ENCODE peak calls at places on chromosomes 5 and 9, in four cellular contexts. A is right lobe of liver, Y is upper lobe of right lung, M is fibroblast of lung. L is an unnamed sample.

GRCh38 chr5:34053133-34053532 is 10.1 kb upstream of the C1QTNF3 start:
- DNase-seq in M (peak), Y (no peak), A (no peak), L (no peak)

GRCh38 chr5:53430618-53431252 is 49.7 kb upstream of the FST start:
- DNase-seq in Y (no peak), A (no peak), M (peak), L (no peak)

GRCh38 chr9:24932785-24933184 is 387.1 kb upstream of the IZUMO3 start:
- DNase-seq in Y (no peak), A (no peak), M (no peak), L (no peak)

GRCh38 chr5:166499452-166500240 is 1791.8 kb upstream of the WWC1 start:
- DNase-seq in Y (no peak), A (no peak), M (peak), L (no peak)

GRCh38 chr5:132753135-132753987 is 6.1 kb downstream of the CCNI2 start:
- DNase-seq in A (no peak), M (no peak), Y (no peak), L (no peak)

GRCh38 chr5:91957671-91958070 is 574.6 kb upstream of the ARRDC3 start:
- DNase-seq in Y (no peak), M (peak), A (no peak), L (no peak)

GRCh38 chr9:80485420-80485819 is 913.7 kb downstream of the TLE4 start:
- DNase-seq in Y (no peak), M (no peak), A (no peak), L (no peak)

GRCh38 chr9:37422289-37423104 is at the start of gene GRHPR:
- DNase-seq in Y (peak), A (peak), M (peak), L (peak)

GRCh38 chr9:79432485-79432884 is 139.3 kb upstream of the TLE4 start:
- DNase-seq in Y (no peak), A (no peak), M (no peak), L (no peak)

GRCh38 chr9:1173211-1173610 is 123.1 kb downstream of the DMRT2 start:
- DNase-seq in Y (peak), A (no peak), M (no peak), L (no peak)

GRCh38 chr9:75814667-75815066 is 75.8 kb upstream of the PCSK5 start:
- DNase-seq in A (no peak), Y (no peak), M (no peak), L (no peak)

GRCh38 chr9:87498046-87498815 is 564 bp downstream of the DAPK1 start:
- DNase-seq in A (peak), M (peak), Y (peak), L (peak)

GRCh38 chr5:116532762-116533525 is 41.7 kb downstream of the SEMA6A start:
- DNase-seq in A (no peak), Y (no peak), M (peak), L (no peak)

GRCh38 chr5:122292357-122292756 is 19.7 kb upstream of the SNCAIP start:
- DNase-seq in M (no peak), Y (no peak), A (no peak), L (no peak)

GRCh38 chr5:37554938-37555337 is 175.8 kb downstream of the WDR70 start:
- DNase-seq in M (no peak), Y (no peak), A (no peak), L (no peak)

GRCh38 chr5:84260939-84261338 is 123.7 kb downstream of the EDIL3 start:
- DNase-seq in M (no peak), Y (no peak), A (no peak), L (no peak)

GRCh38 chr9:76453785-76454184 is 5.2 kb upstream of the GCNT1 start:
- DNase-seq in M (peak), Y (no peak), A (no peak), L (no peak)

GRCh38 chr5:142486581-142486980 is 161.8 kb upstream of the SPRY4 start:
- DNase-seq in Y (no peak), M (peak), A (no peak), L (no peak)

GRCh38 chr9:77014597-77015263 is 4.7 kb upstream of the FOXB2 start:
- DNase-seq in M (no peak), Y (no peak), A (no peak), L (no peak)

GRCh38 chr5:97501965-97502305 is 318.9 kb upstream of the RIOK2 start:
- DNase-seq in M (peak), Y (no peak), A (no peak), L (no peak)

GRCh38 chr9:120646943-120647342 is 67.0 kb upstream of the CDK5RAP2 start:
- DNase-seq in M (no peak), Y (no peak), A (no peak), L (no peak)

GRCh38 chr5:139746691-139747582 is 48.7 kb upstream of the PSD2 start:
- DNase-seq in M (peak), Y (no peak), A (no peak), L (peak)

GRCh38 chr5:31671339-31671741 is 32.4 kb downstream of the PDZD2 start:
- DNase-seq in A (no peak), M (peak), Y (no peak), L (no peak)

GRCh38 chr9:98064623-98065392 is 8.3 kb downstream of the NANS start:
- DNase-seq in M (no peak), A (no peak), Y (no peak), L (no peak)

GRCh38 chr5:173627860-173628392 is 11.5 kb upstream of the BOD1 start:
- DNase-seq in A (peak), M (no peak), Y (no peak), L (no peak)

DNA sequence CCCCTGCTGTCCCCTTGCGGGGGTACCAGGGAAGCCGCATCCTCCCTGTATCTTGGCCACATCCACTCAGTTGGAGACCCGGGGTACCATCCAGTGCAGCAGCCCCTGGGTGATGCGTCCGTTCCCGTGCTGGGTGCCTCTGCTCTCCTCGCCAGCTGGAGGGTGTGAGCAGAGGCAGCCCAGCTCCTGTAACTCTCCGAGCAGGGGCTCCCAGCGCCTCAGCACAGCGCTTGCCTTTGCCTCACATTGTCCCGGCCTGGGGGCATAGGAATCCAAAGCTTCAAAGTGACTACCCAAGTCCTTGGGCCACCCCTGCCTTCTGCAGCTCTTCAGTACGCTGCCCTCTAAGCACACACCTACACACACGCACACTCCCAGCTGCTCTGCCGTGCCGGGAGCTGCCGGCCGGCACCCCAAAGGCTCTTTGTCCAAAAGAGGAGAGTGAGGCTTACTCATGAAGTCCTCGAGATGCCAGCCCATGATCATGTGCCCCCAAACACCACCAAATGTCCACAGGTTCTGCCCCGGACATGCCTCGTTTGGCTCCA is 733 bp downstream of the ANGPTL2 start:
- DNase-seq in A (no peak), Y (no peak), M (peak), L (no peak)
- H3K4me3 ChIP-seq in A (peak), Y (peak), M (peak), L (no peak)

GRCh38 chr9:134381262-134381661 is 55.0 kb downstream of the RXRA start:
- DNase-seq in M (no peak), A (no peak), Y (no peak), L (no peak)
- H3K27ac ChIP-seq in M (no peak), A (peak), Y (no peak), L (no peak)

GRCh38 chr9:131274674-131275331 is 1.5 kb downstream of the FAM78A start:
- DNase-seq in Y (peak), M (no peak), A (peak), L (no peak)
- H3K4me3 ChIP-seq in Y (peak), M (no peak), A (peak), L (peak)

DNA sequence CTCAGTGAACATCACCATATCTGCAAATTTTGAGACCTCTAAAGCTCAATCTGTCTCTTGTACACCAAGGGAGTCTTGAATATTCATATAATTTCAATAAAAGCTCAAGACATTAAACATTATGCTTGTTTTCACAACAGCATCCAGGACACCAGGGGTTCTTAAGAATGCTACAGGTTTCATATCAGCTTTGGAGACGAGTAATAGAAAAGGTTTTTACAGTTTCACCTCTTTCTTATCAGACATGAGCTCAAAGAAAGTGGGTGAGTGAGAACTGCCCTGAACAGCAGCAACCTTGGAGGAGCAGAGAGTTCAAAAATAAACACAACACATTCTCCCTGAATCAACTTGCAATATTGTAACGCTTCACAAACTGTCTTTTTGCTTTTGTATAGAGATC is 535.5 kb downstream of the PDE4D start:
- DNase-seq in Y (no peak), M (no peak), A (no peak), L (no peak)
- H3K27ac ChIP-seq in Y (no peak), M (no peak), A (no peak), L (no peak)

GRCh38 chr9:14308751-14309140 is 5.2 kb downstream of the NFIB start:
- DNase-seq in M (peak), Y (no peak), A (no peak), L (no peak)
- H3K4me3 ChIP-seq in M (no peak), Y (peak), A (no peak), L (no peak)

GRCh38 chr5:134029156-134029555 is 24.4 kb upstream of the VDAC1 start:
- DNase-seq in Y (no peak), A (no peak), M (peak), L (no peak)
- H3K27ac ChIP-seq in Y (no peak), A (no peak), M (peak), L (no peak)

GRCh38 chr9:16322849-16323248 is 547.6 kb downstream of the BNC2 start:
- DNase-seq in M (no peak), A (no peak), Y (no peak), L (no peak)

GRCh38 chr9:16318516-16319060 is 551.9 kb downstream of the BNC2 start:
- DNase-seq in Y (no peak), A (no peak), M (no peak), L (no peak)

GRCh38 chr9:16321461-16322119 is 548.9 kb downstream of the BNC2 start:
- DNase-seq in Y (no peak), A (no peak), M (peak), L (no peak)

GRCh38 chr9:16319646-16320045 is 550.8 kb downstream of the BNC2 start:
- DNase-seq in Y (no peak), M (no peak), A (no peak), L (no peak)

GRCh38 chr9:16320338-16320902 is 550.0 kb downstream of the BNC2 start:
- DNase-seq in M (no peak), Y (no peak), A (no peak), L (no peak)
- H3K4me3 ChIP-seq in M (no peak), Y (no peak), A (no peak), L (no peak)

GRCh38 chr9:128420651-128421473 is at the start of gene CERCAM:
- DNase-seq in A (no peak), M (peak), Y (peak), L (peak)

GRCh38 chr9:128421474-128422010 is 885 bp downstream of the CERCAM start:
- DNase-seq in A (no peak), Y (no peak), M (peak), L (no peak)

GRCh38 chr9:128422783-128423150 is 2.1 kb downstream of the CERCAM start:
- DNase-seq in A (no peak), Y (no peak), M (no peak), L (no peak)

GRCh38 chr9:128419061-128419925 is 1.4 kb upstream of the CERCAM start:
- DNase-seq in M (peak), A (no peak), Y (no peak), L (peak)

GRCh38 chr9:128420060-128420650 is 502 bp upstream of the CERCAM start:
- DNase-seq in A (peak), Y (peak), M (peak), L (peak)
- H3K27ac ChIP-seq in A (no peak), Y (peak), M (no peak), L (no peak)

GRCh38 chr5:112917453-112918005 is 4.5 kb downstream of the REEP5 start:
- DNase-seq in Y (no peak), A (no peak), M (peak), L (no peak)

GRCh38 chr5:112921031-112921832 is 795 bp downstream of the REEP5 start:
- DNase-seq in A (peak), Y (peak), M (peak), L (peak)

GRCh38 chr5:112918136-112918535 is 3.9 kb downstream of the REEP5 start:
- DNase-seq in Y (no peak), A (no peak), M (no peak), L (no peak)

GRCh38 chr5:112915831-112916230 is 6.2 kb downstream of the REEP5 start:
- DNase-seq in M (no peak), A (no peak), Y (no peak), L (no peak)

DNA sequence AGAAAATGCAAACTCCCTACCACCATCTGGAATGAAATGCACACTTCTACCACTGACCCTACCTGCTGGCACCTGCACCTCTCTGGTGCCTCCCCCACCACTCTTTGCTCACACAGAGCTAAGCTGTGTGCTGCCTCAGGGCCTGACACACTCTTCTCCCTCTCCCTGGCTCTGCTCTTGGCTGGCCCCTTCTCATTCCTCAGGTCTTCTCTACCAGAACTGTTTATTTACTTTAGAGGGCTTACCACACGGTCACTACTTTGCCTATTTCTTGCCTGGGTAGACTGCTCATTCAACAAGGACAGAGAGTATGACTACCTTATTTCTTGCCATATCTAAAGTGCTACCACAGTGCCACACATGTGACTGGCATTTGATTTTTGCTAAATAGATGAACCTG is 3.3 kb downstream of the REEP5 start:
- DNase-seq in A (no peak), Y (no peak), M (peak), L (no peak)
- H3K4me3 ChIP-seq in A (no peak), Y (no peak), M (no peak), L (no peak)